ENCODE peak calls at places on chromosomes 7 and 10, in nine cellular contexts. Q, Y, R, U, P, B, N, C and T are unnamed samples.

GRCh38 chr7:121012919-121013318 is 24.4 kb downstream of the CPED1 start:
- DNase-seq in C (no peak), P (no peak), N (no peak), R (no peak), B (no peak), Y (no peak), Q (no peak), U (no peak), T (no peak)

GRCh38 chr10:86958831-86959736 is 685 bp downstream of the SNCG start:
- DNase-seq in B (no peak), U (no peak), R (peak; percentile 85), P (no peak), C (no peak), N (peak; percentile 64), Y (no peak), Q (no peak), T (peak; percentile 58)

GRCh38 chr7:152173372-152174070 is 148.0 kb downstream of the GALNT11 start:
- DNase-seq in Y (no peak), B (no peak), R (no peak), N (no peak), Q (no peak), P (no peak), U (no peak), C (no peak), T (no peak)

GRCh38 chr10:18759575-18759974 is 100.3 kb downstream of the ARL5B start:
- DNase-seq in B (no peak), C (no peak), P (no peak), Q (no peak), Y (no peak), U (no peak), N (no peak), R (no peak), T (no peak)

GRCh38 chr7:107387573-107388219 is 82.2 kb upstream of the GPR22 start:
- DNase-seq in R (peak; percentile 77), N (peak; percentile 76), U (no peak), Q (no peak), B (peak; percentile 94), P (no peak), Y (no peak), C (no peak), T (no peak)

GRCh38 chr7:158431941-158432347 is 155.7 kb downstream of the PTPRN2 start:
- DNase-seq in Q (no peak), U (no peak), Y (no peak), B (no peak), P (no peak), N (peak; percentile 10), C (no peak), R (peak; percentile 95), T (peak; percentile 79)

GRCh38 chr7:158275711-158276413 is 311.8 kb downstream of the PTPRN2 start:
- DNase-seq in N (no peak), C (no peak), B (no peak), R (no peak), P (no peak), Y (no peak), U (no peak), Q (no peak), T (peak; percentile 13)

GRCh38 chr10:71258046-71258445 is 45.7 kb downstream of the UNC5B start:
- DNase-seq in P (no peak), C (no peak), B (no peak), Y (no peak), N (no peak), U (no peak), Q (no peak), R (no peak), T (no peak)

GRCh38 chr10:63494951-63495350 is 26.2 kb upstream of the REEP3 start:
- DNase-seq in C (no peak), Q (no peak), Y (no peak), B (no peak), R (no peak), P (no peak), U (no peak), N (no peak), T (no peak)

GRCh38 chr7:96093435-96093834 is 228.5 kb downstream of the SLC25A13 start:
- DNase-seq in Q (no peak), N (peak; percentile 88), C (no peak), B (peak; percentile 43), P (no peak), R (peak; percentile 94), Y (no peak), U (no peak), T (no peak)

GRCh38 chr7:28675429-28675828 is 263.1 kb downstream of the CREB5 start:
- DNase-seq in Q (no peak), N (no peak), U (no peak), C (no peak), R (no peak), B (no peak), P (no peak), Y (no peak), T (no peak)

GRCh38 chr7:42014625-42015412 is 222.2 kb downstream of the GLI3 start:
- DNase-seq in C (peak; percentile 15), U (no peak), N (peak; percentile 44), R (peak; percentile 67), P (peak; percentile 7), B (no peak), Q (no peak), Y (no peak), T (peak; percentile 42)

GRCh38 chr10:31321396-31321941 is 2.5 kb downstream of the ZEB1 start:
- DNase-seq in N (peak; percentile 48), R (peak; percentile 27), U (no peak), C (no peak), P (no peak), Y (no peak), B (no peak), Q (no peak), T (no peak)

GRCh38 chr10:59735296-59735695 is 18.0 kb downstream of the MRLN start:
- DNase-seq in U (no peak), B (no peak), C (no peak), P (no peak), Q (no peak), N (no peak), Y (no peak), R (no peak), T (no peak)

GRCh38 chr10:50033481-50033880 is 34.3 kb upstream of the WASHC2A start:
- DNase-seq in Y (no peak), N (peak; percentile 11), Q (no peak), C (no peak), U (no peak), B (no peak), R (peak; percentile 77), P (no peak), T (no peak)

GRCh38 chr7:31091926-31092325 is 39.8 kb downstream of the ADCYAP1R1 start:
- DNase-seq in N (no peak), R (no peak), P (no peak), C (no peak), Y (no peak), Q (no peak), U (no peak), B (no peak), T (no peak)

GRCh38 chr7:102425639-102426267 is 7.6 kb upstream of the ORAI2 start:
- DNase-seq in C (no peak), Y (no peak), B (no peak), U (no peak), P (peak; percentile 21), R (no peak), Q (peak; percentile 37), N (no peak), T (peak; percentile 84)

GRCh38 chr7:47100815-47101435 is 481.0 kb downstream of the TNS3 start:
- DNase-seq in C (peak; percentile 9), Y (no peak), B (peak; percentile 14), U (no peak), R (peak; percentile 69), Q (no peak), P (no peak), N (peak; percentile 61), T (no peak)

GRCh38 chr10:88156341-88156740 is 292.9 kb downstream of the PTEN start:
- DNase-seq in Q (no peak), U (no peak), N (peak; percentile 60), R (peak; percentile 91), C (no peak), Y (no peak), P (no peak), B (no peak), T (no peak)

GRCh38 chr7:9796241-9796640 is 1177.4 kb upstream of the PHF14 start:
- DNase-seq in C (no peak), Y (no peak), Q (no peak), P (no peak), U (no peak), N (no peak), R (no peak), B (no peak), T (no peak)

GRCh38 chr7:104231054-104232046 is 23.5 kb upstream of the ORC5 start:
- DNase-seq in R (peak; percentile 64), Q (peak; percentile 35), U (no peak), P (peak; percentile 13), Y (peak; percentile 46), C (peak; percentile 63), B (peak; percentile 15), N (peak; percentile 66), T (peak; percentile 27)

GRCh38 chr10:71089162-71089561 is 123.2 kb upstream of the UNC5B start:
- DNase-seq in C (no peak), Y (no peak), P (no peak), N (no peak), B (no peak), U (no peak), R (no peak), Q (no peak), T (no peak)

GRCh38 chr7:149496642-149497391 is 792 bp downstream of the ZNF746 start:
- DNase-seq in B (peak; percentile 23), N (peak; percentile 29), P (no peak), C (peak; percentile 23), U (no peak), Q (peak; percentile 48), Y (no peak), R (peak; percentile 12), T (peak; percentile 58)

GRCh38 chr7:112452102-112452888 is 2.0 kb downstream of the IFRD1 start:
- DNase-seq in P (no peak), Y (no peak), N (peak; percentile 82), R (peak; percentile 67), Q (no peak), C (peak; percentile 9), B (peak; percentile 7), U (no peak), T (peak; percentile 73)

GRCh38 chr10:52443419-52444388 is 129.6 kb downstream of the DKK1 start:
- DNase-seq in Q (no peak), C (no peak), R (peak; percentile 88), N (peak; percentile 97), B (peak; percentile 46), Y (no peak), P (no peak), U (no peak), T (no peak)

GRCh38 chr7:30510124-30511074 is 5.8 kb upstream of the GGCT start:
- DNase-seq in Y (no peak), N (peak; percentile 68), B (peak; percentile 8), Q (no peak), P (no peak), R (peak; percentile 64), U (no peak), C (peak; percentile 35), T (no peak)

GRCh38 chr7:107995184-107996071 is 7.5 kb downstream of the LAMB1 start:
- DNase-seq in U (no peak), R (peak; percentile 90), P (no peak), N (peak; percentile 78), B (peak; percentile 56), C (peak; percentile 17), Y (no peak), Q (no peak), T (no peak)

GRCh38 chr7:13628231-13629001 is 361.1 kb downstream of the ETV1 start:
- DNase-seq in U (no peak), Y (no peak), N (peak; percentile 20), C (no peak), P (no peak), Q (no peak), R (peak; percentile 53), B (no peak), T (no peak)

GRCh38 chr7:27112960-27113949 is 10.8 kb upstream of the HOXA2 start:
- DNase-seq in Y (no peak), R (peak; percentile 91), Q (no peak), N (peak; percentile 90), U (no peak), C (no peak), P (no peak), B (no peak), T (no peak)

GRCh38 chr10:92822060-92822634 is 26.2 kb upstream of the EXOC6 start:
- DNase-seq in Y (no peak), N (peak; percentile 96), C (no peak), R (peak; percentile 66), U (peak; percentile 55), Q (no peak), B (peak; percentile 40), P (peak; percentile 24), T (no peak)

GRCh38 chr10:450463-450862 is 239.0 kb downstream of the DIP2C start:
- DNase-seq in R (no peak), U (no peak), Y (no peak), B (no peak), Q (no peak), N (no peak), C (no peak), P (no peak), T (no peak)